ENCODE peak calls at places on chromosome 21, in six cellular contexts. One of them, this sample, is unnamed. For H3K4me1, the result is how much of the 10 kb centered on the place peaks cover.

GRCh38 chr21:42392731-42393442 is 3.0 kb downstream of the TMPRSS3 start:
- DNase-seq in HepG2: peak
- DNase-seq in K562: no peak
- DNase-seq in A549: no peak
- DNase-seq in H1: no peak
- DNase-seq in SK-N-SH: no peak
- DNase-seq in this sample: peak

GRCh38 chr21:14523234-14523633 is 22.9 kb downstream of the SAMSN1 start:
- DNase-seq in H1: no peak
- DNase-seq in K562: no peak
- DNase-seq in HepG2: no peak
- DNase-seq in A549: no peak
- DNase-seq in SK-N-SH: no peak
- DNase-seq in this sample: no peak

GRCh38 chr21:28099296-28099695 is 893.4 kb downstream of the LTN1 start:
- DNase-seq in HepG2: no peak
- DNase-seq in SK-N-SH: no peak
- DNase-seq in K562: no peak
- DNase-seq in H1: no peak
- DNase-seq in A549: no peak
- DNase-seq in this sample: no peak

GRCh38 chr21:41431788-41432548 is 5.9 kb downstream of the MX1 start:
- DNase-seq in K562: no peak
- DNase-seq in H1: no peak
- DNase-seq in HepG2: no peak
- DNase-seq in SK-N-SH: peak
- DNase-seq in A549: no peak
- DNase-seq in this sample: peak

GRCh38 chr21:31386006-31386405 is 41.9 kb upstream of the TIAM1 start:
- DNase-seq in H1: no peak
- DNase-seq in SK-N-SH: peak
- DNase-seq in K562: peak
- DNase-seq in HepG2: no peak
- DNase-seq in A549: no peak
- DNase-seq in this sample: no peak

GRCh38 chr21:39674794-39675193 is 62.1 kb downstream of the B3GALT5 start:
- DNase-seq in SK-N-SH: no peak
- DNase-seq in K562: no peak
- DNase-seq in HepG2: no peak
- DNase-seq in H1: no peak
- DNase-seq in A549: no peak
- DNase-seq in this sample: no peak

GRCh38 chr21:25361097-25361496 is 246.2 kb downstream of the MRPL39 start:
- DNase-seq in H1: no peak
- DNase-seq in SK-N-SH: no peak
- DNase-seq in A549: no peak
- DNase-seq in K562: no peak
- DNase-seq in HepG2: no peak
- DNase-seq in this sample: no peak

GRCh38 chr21:25508364-25508763 is 98.9 kb downstream of the MRPL39 start:
- DNase-seq in HepG2: no peak
- DNase-seq in SK-N-SH: peak
- DNase-seq in K562: no peak
- DNase-seq in H1: no peak
- DNase-seq in A549: no peak
- DNase-seq in this sample: no peak

GRCh38 chr21:38352536-38353219 is 95.9 kb downstream of the KCNJ15 start:
- DNase-seq in SK-N-SH: peak
- DNase-seq in HepG2: peak
- DNase-seq in H1: no peak
- DNase-seq in A549: peak
- DNase-seq in K562: peak
- DNase-seq in this sample: no peak

GRCh38 chr21:22399717-22400520 is 1401.7 kb downstream of the NCAM2 start:
- DNase-seq in HepG2: no peak
- DNase-seq in A549: no peak
- DNase-seq in H1: no peak
- DNase-seq in SK-N-SH: no peak
- DNase-seq in K562: no peak
- DNase-seq in this sample: no peak

GRCh38 chr21:42162831-42163510 is 56.0 kb upstream of the ABCG1 start:
- DNase-seq in A549: no peak
- DNase-seq in SK-N-SH: no peak
- DNase-seq in K562: no peak
- DNase-seq in HepG2: no peak
- DNase-seq in H1: no peak
- DNase-seq in this sample: no peak

GRCh38 chr21:41009398-41010177 is 158.4 kb upstream of the BACE2 start:
- DNase-seq in SK-N-SH: peak
- DNase-seq in H1: no peak
- DNase-seq in HepG2: no peak
- DNase-seq in K562: no peak
- DNase-seq in A549: no peak
- DNase-seq in this sample: no peak

GRCh38 chr21:39430954-39431353 is 14.6 kb downstream of the LCA5L start:
- DNase-seq in A549: no peak
- DNase-seq in HepG2: no peak
- DNase-seq in H1: no peak
- DNase-seq in SK-N-SH: no peak
- DNase-seq in K562: no peak
- DNase-seq in this sample: no peak

GRCh38 chr21:28687571-28687970 is 305.1 kb downstream of the LTN1 start:
- DNase-seq in H1: no peak
- DNase-seq in K562: no peak
- DNase-seq in SK-N-SH: no peak
- DNase-seq in HepG2: no peak
- DNase-seq in A549: no peak
- DNase-seq in this sample: no peak

GRCh38 chr21:39456665-39457064 is 4.9 kb downstream of the SH3BGR start:
- DNase-seq in A549: peak
- DNase-seq in K562: no peak
- DNase-seq in SK-N-SH: no peak
- DNase-seq in HepG2: peak
- DNase-seq in H1: no peak
- DNase-seq in this sample: no peak

GRCh38 chr21:35222021-35222420 is 172.9 kb upstream of the RUNX1 start:
- DNase-seq in A549: no peak
- DNase-seq in HepG2: no peak
- DNase-seq in H1: no peak
- DNase-seq in SK-N-SH: no peak
- DNase-seq in K562: no peak
- DNase-seq in this sample: no peak

GRCh38 chr21:35225573-35225972 is 176.5 kb upstream of the RUNX1 start:
- DNase-seq in K562: no peak
- DNase-seq in H1: no peak
- DNase-seq in A549: no peak
- DNase-seq in HepG2: no peak
- DNase-seq in SK-N-SH: no peak
- DNase-seq in this sample: no peak

GRCh38 chr21:35226302-35226701 is 177.2 kb upstream of the RUNX1 start:
- DNase-seq in K562: no peak
- DNase-seq in H1: no peak
- DNase-seq in SK-N-SH: no peak
- DNase-seq in HepG2: peak
- DNase-seq in A549: no peak
- DNase-seq in this sample: no peak

GRCh38 chr21:35222541-35222941 is 173.4 kb upstream of the RUNX1 start:
- DNase-seq in HepG2: no peak
- DNase-seq in A549: no peak
- DNase-seq in SK-N-SH: no peak
- DNase-seq in K562: no peak
- DNase-seq in H1: no peak
- DNase-seq in this sample: peak

DNA sequence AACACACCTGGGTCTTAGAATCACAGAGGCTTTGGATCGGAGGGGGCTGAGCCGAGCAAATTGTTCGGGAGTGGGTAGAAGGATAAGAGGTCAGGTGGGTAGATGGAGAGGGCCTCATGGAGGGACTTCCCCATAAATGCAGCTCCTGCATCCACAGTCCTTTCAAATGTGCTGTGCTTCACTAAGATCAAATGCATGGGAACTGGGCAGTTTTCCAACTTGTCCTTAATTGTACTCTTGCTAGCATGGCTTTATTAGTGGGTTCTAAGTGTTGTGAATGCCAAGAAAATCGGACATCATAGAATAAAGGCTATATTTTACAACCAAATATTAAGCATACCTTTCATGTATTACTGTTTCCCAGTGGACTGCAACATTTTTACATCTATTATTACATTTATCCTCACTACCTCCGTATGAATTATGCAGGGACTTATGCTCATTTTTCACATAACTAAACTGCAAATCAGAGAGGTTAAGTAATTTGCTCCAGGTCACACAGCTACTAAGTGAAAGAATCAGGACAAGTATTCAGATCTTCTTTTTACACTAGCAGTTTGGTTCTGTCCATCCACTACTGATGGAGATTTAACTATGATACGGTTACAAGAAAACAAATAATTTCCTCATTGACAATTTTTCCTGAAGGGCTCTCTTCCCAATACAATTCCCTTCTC is 174.5 kb upstream of the RUNX1 start:
- DNase-seq in H1: no peak
- DNase-seq in HepG2: no peak
- DNase-seq in A549: no peak
- DNase-seq in K562: no peak
- DNase-seq in SK-N-SH: no peak
- DNase-seq in this sample: no peak
- H3K4me1 ChIP-seq in H1: under half
- H3K4me1 ChIP-seq in HepG2: under half
- H3K4me1 ChIP-seq in A549: under half
- H3K4me1 ChIP-seq in K562: under half
- H3K4me1 ChIP-seq in SK-N-SH: under half
- H3K4me1 ChIP-seq in this sample: under half

DNA sequence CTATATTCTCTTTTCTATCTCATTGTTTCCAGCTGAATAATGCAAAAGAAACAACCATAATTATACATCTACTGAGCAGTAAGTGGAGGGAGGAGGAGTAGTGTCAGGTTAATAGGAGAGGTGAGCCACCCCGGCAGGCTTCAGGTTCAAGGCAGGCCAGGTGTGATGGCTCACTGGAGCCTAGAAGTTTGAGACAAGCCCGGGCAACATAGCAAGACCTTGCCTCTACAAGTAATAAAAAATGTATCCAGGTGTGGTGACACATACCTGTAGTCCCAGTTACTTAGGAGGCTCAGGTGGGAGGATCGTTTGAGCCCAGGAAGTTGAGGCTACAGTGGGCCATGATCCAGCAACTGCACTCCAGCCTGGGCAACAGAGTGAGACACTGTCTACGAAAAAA is 1.9 kb upstream of the DIP2A start:
- DNase-seq in A549: no peak
- DNase-seq in K562: no peak
- DNase-seq in HepG2: no peak
- DNase-seq in SK-N-SH: no peak
- DNase-seq in H1: no peak
- DNase-seq in this sample: no peak
- TF ChIP-seq MAX in A549: no peak
- TF ChIP-seq MAX in K562: no peak
- TF ChIP-seq MAX in HepG2: no peak
- TF ChIP-seq MAX in SK-N-SH: no peak
- TF ChIP-seq MAX in H1: no peak
- TF ChIP-seq MAX in this sample: no peak

DNA sequence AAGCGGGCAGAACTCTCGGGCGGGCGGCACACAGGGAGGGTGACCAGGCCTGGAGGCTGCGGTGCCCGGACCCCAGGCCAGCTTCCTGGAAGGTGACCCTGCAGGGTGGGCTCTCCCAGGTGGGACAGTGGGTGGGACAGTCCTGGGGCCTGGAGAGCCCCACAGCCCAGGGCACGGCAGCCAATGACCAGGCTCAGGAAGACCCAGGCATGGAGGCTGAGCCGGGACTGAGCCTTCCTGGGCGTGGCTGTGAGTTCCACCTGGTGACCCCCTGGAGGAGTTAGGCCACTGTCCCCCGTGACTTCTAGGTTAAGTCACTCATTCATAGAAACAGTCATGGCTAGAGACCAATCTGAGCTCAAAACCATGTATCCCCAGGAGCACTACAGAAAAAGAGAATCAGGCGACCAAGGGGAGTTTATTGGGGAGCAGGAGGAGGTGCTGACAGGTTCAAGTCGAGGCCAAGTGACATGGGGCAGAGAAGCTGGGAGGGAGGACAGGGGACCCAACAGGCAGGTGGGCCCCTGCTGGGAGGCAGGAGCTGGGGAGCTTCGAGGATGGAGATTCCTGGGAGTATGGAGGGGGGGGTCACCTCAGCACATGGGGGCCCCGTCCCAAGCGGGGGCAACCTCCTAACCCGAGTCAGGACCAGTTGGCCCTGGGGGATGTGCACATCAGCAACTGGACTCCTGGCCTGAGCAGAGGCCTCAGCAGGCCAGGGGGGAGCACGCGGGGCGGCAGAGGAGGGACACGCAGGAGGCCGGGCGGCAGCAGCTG is 1.2 kb downstream of the KRTAP10-5 start:
- DNase-seq in A549: no peak
- DNase-seq in SK-N-SH: no peak
- DNase-seq in H1: no peak
- DNase-seq in HepG2: no peak
- DNase-seq in K562: no peak
- DNase-seq in this sample: no peak
- TF ChIP-seq USF2 in A549: no peak
- TF ChIP-seq USF2 in SK-N-SH: no peak
- TF ChIP-seq USF2 in H1: no peak
- TF ChIP-seq USF2 in HepG2: no peak
- TF ChIP-seq USF2 in K562: no peak
- TF ChIP-seq USF2 in this sample: no peak

GRCh38 chr21:45236481-45236880 is 51.2 kb downstream of the POFUT2 start:
- DNase-seq in HepG2: no peak
- DNase-seq in SK-N-SH: no peak
- DNase-seq in K562: no peak
- DNase-seq in H1: no peak
- DNase-seq in A549: no peak
- DNase-seq in this sample: no peak

GRCh38 chr21:45234127-45234526 is 53.6 kb downstream of the POFUT2 start:
- DNase-seq in HepG2: no peak
- DNase-seq in SK-N-SH: no peak
- DNase-seq in A549: no peak
- DNase-seq in H1: no peak
- DNase-seq in K562: no peak
- DNase-seq in this sample: no peak

GRCh38 chr21:45241357-45241756 is 46.3 kb downstream of the POFUT2 start:
- DNase-seq in H1: no peak
- DNase-seq in A549: no peak
- DNase-seq in SK-N-SH: no peak
- DNase-seq in K562: no peak
- DNase-seq in HepG2: no peak
- DNase-seq in this sample: no peak

GRCh38 chr21:45234906-45235305 is 52.8 kb downstream of the POFUT2 start:
- DNase-seq in SK-N-SH: no peak
- DNase-seq in K562: no peak
- DNase-seq in A549: no peak
- DNase-seq in HepG2: no peak
- DNase-seq in H1: no peak
- DNase-seq in this sample: no peak

DNA sequence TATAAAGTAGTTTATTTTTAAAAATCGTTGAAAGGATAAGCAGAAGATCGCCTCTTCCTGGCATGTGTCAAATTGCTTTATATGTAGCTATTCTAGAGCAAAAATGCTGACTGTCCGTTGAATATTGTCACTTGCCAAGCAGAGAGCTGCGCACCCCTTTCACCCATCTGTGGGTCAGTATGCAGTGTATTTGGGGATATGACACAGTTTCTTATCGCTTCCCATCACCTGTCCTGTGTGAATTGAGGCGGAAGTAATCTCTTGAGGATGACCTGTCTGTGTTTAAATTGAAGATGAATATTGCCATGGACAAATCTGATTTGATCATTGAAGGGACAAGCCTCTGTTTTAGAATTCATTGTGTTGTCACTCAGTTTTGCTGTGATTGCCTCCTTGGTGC is 52.2 kb downstream of the POFUT2 start:
- DNase-seq in H1: no peak
- DNase-seq in SK-N-SH: no peak
- DNase-seq in K562: no peak
- DNase-seq in A549: no peak
- DNase-seq in HepG2: no peak
- DNase-seq in this sample: no peak
- H3K4me1 ChIP-seq in H1: under half
- H3K4me1 ChIP-seq in SK-N-SH: under half
- H3K4me1 ChIP-seq in K562: under half
- H3K4me1 ChIP-seq in A549: under half
- H3K4me1 ChIP-seq in HepG2: under half
- H3K4me1 ChIP-seq in this sample: under half

This sample was measured in GM12878.